ENCODE peak calls at places on chromosomes 11 and 22, in six cellular contexts. X is mesenchymal stem cell, N is neuronal stem cell, V is H1, Z is H9, J is trophoblast cell. Q is an unnamed sample.

GRCh38 chr11:27977527-27977926 is 130.4 kb downstream of the KIF18A start:
- DNase-seq in X (no peak), N (no peak), V (no peak), Z (no peak), J (no peak), Q (no peak)

GRCh38 chr11:8100605-8101004 is 19.6 kb downstream of the TUB start:
- DNase-seq in X (no peak), N (no peak), V (no peak), Z (no peak), J (no peak), Q (no peak)

GRCh38 chr11:122796128-122796717 is 42.1 kb upstream of the CRTAM start:
- DNase-seq in X (peak), N (peak), V (peak), Z (peak), J (peak), Q (peak)

GRCh38 chr11:45930951-45931563 is 8.6 kb downstream of the LARGE2 start:
- DNase-seq in X (no peak), N (no peak), V (no peak), Z (no peak), J (no peak), Q (no peak)

GRCh38 chr22:44411226-44412135 is 86.6 kb downstream of the RTL6 start:
- DNase-seq in X (no peak), N (no peak), V (no peak), Z (peak), J (no peak), Q (no peak)

GRCh38 chr22:37267661-37268413 is 14.5 kb upstream of the CYTH4 start:
- DNase-seq in X (peak), N (no peak), V (no peak), Z (peak), J (peak), Q (peak)

GRCh38 chr11:126732981-126733380 is 267.6 kb downstream of the KIRREL3 start:
- DNase-seq in X (no peak), N (no peak), V (no peak), Z (no peak), J (no peak), Q (no peak)

GRCh38 chr22:25833676-25834075 is 91.7 kb downstream of the MYO18B start:
- DNase-seq in X (no peak), N (no peak), V (no peak), Z (no peak), J (no peak), Q (no peak)

GRCh38 chr11:67167086-67167485 is 48.0 kb downstream of the KDM2A start:
- DNase-seq in X (no peak), N (no peak), V (no peak), Z (no peak), J (no peak), Q (no peak)

GRCh38 chr11:2417856-2418705 is 17.5 kb downstream of the TSSC4 start:
- DNase-seq in X (no peak), N (no peak), V (no peak), Z (no peak), J (no peak), Q (no peak)

GRCh38 chr11:76885390-76886097 is 24.8 kb downstream of the ACER3 start:
- DNase-seq in X (peak), N (no peak), V (no peak), Z (no peak), J (no peak), Q (peak)

GRCh38 chr11:61602775-61603569 is 22.1 kb upstream of the SYT7 start:
- DNase-seq in X (peak), N (no peak), V (no peak), Z (no peak), J (peak), Q (peak)

GRCh38 chr22:19018256-19018655 is 82.2 kb upstream of the PRODH start:
- DNase-seq in X (no peak), N (no peak), V (no peak), Z (no peak), J (no peak), Q (no peak)

GRCh38 chr11:41031571-41032060 is 427.8 kb downstream of the LRRC4C start:
- DNase-seq in X (no peak), N (no peak), V (no peak), Z (no peak), J (no peak), Q (no peak)

GRCh38 chr11:15327786-15328231 is 213.1 kb downstream of the INSC start:
- DNase-seq in X (peak), N (peak), V (peak), Z (peak), J (peak), Q (peak)

GRCh38 chr11:88174627-88175003 is 628 bp downstream of the RAB38 start:
- DNase-seq in X (peak), N (peak), V (no peak), Z (peak), J (peak), Q (peak)

GRCh38 chr22:30008401-30008800 is 71.9 kb upstream of the HORMAD2 start:
- DNase-seq in X (no peak), N (no peak), V (no peak), Z (no peak), J (no peak), Q (no peak)

GRCh38 chr11:12451179-12451814 is 73.9 kb downstream of the PARVA start:
- DNase-seq in X (no peak), N (no peak), V (no peak), Z (no peak), J (no peak), Q (no peak)

GRCh38 chr11:94132152-94132558 is 3.5 kb downstream of the PANX1 start:
- DNase-seq in X (peak), N (no peak), V (peak), Z (no peak), J (peak), Q (peak)

GRCh38 chr11:12235945-12236743 is 125.8 kb downstream of the MICAL2 start:
- DNase-seq in X (peak), N (peak), V (no peak), Z (no peak), J (peak), Q (peak)

GRCh38 chr11:73321342-73322110 is 13.4 kb downstream of the ARHGEF17 start:
- DNase-seq in X (peak), N (no peak), V (no peak), Z (no peak), J (no peak), Q (peak)

GRCh38 chr11:28457481-28458145 is 349.4 kb downstream of the METTL15 start:
- DNase-seq in X (no peak), N (no peak), V (no peak), Z (no peak), J (peak), Q (no peak)

GRCh38 chr11:85941380-85941973 is 86.3 kb downstream of the CCDC83 start:
- DNase-seq in X (peak), N (peak), V (peak), Z (peak), J (peak), Q (peak)

GRCh38 chr11:106331163-106331562 is 253.7 kb downstream of the AASDHPPT start:
- DNase-seq in X (peak), N (no peak), V (no peak), Z (no peak), J (no peak), Q (no peak)

GRCh38 chr22:45871721-45872120 is 105.2 kb downstream of the WNT7B start:
- DNase-seq in X (no peak), N (no peak), V (no peak), Z (no peak), J (no peak), Q (no peak)

GRCh38 chr11:13152736-13153541 is 124.7 kb upstream of the BMAL1 start:
- DNase-seq in X (peak), N (no peak), V (no peak), Z (no peak), J (peak), Q (peak)

GRCh38 chr22:40410731-40411505 is 40.5 kb downstream of the SGSM3 start:
- DNase-seq in X (no peak), N (no peak), V (no peak), Z (no peak), J (no peak), Q (no peak)

GRCh38 chr11:19323502-19323901 is 82.8 kb upstream of the E2F8 start:
- DNase-seq in X (no peak), N (no peak), V (no peak), Z (no peak), J (peak), Q (no peak)

GRCh38 chr11:68890490-68891231 is 13.0 kb downstream of the MRPL21 start:
- DNase-seq in X (no peak), N (no peak), V (no peak), Z (no peak), J (no peak), Q (peak)

GRCh38 chr22:50250555-50251471 is at the start of gene HDAC10:
- DNase-seq in X (peak), N (peak), V (peak), Z (peak), J (peak), Q (peak)

GRCh38 chr22:43831561-43832392 is 19.7 kb upstream of the EFCAB6 start:
- DNase-seq in X (no peak), N (no peak), V (no peak), Z (no peak), J (no peak), Q (no peak)

GRCh38 chr11:79437981-79438630 is 2.7 kb downstream of the TENM4 start:
- DNase-seq in X (peak), N (no peak), V (no peak), Z (peak), J (no peak), Q (peak)

DNA sequence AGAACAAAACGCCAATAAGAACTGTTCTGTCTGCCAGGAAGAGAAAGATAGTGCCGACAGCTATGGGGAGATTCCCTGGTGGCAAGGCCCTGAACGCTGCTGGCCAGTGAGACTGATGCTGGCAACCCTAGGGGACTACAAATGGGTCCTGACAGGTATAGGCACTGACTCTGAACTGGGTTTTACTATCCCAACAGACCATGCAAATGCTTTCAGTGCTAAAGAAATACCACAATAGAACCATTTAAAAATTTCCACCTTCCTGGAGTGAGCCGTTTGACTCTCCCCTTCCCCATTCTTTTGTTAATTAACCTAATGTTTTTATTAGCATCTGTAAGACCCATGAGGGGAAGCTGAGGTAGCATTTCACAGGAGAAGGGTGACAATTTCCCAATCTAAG is 25.7 kb downstream of the USP28 start:
- DNase-seq in X (no peak), N (no peak), V (peak), Z (peak), J (no peak), Q (no peak)
- H4K91ac ChIP-seq in X (no peak), N (no peak), V (peak), Z (no peak), J (no peak), Q (no peak)

GRCh38 chr11:113937918-113938317 is 33.3 kb downstream of the HTR3B start:
- DNase-seq in X (no peak), N (no peak), V (no peak), Z (no peak), J (no peak), Q (no peak)

GRCh38 chr11:113935858-113936257 is 31.3 kb downstream of the HTR3B start:
- DNase-seq in X (no peak), N (no peak), V (no peak), Z (no peak), J (no peak), Q (no peak)

GRCh38 chr11:113932788-113933187 is 28.2 kb downstream of the HTR3B start:
- DNase-seq in X (no peak), N (no peak), V (no peak), Z (peak), J (no peak), Q (no peak)

DNA sequence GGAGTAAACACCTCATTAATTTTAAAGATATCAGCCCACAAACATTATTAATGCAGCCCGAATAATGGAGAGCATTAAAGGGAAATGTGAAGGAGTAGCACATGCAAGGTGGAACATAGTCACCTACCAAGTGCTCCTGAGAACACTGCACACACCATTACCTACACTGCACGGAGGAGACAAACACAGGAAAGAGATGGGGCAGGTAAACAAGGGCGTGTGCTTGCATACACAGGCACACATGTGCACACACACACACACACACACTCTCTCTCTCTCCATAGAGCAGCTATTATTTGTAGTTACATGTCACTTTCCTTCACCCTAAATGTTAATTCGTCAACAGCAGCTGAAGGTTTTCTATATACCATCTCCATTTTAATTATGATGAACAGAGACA is 30.2 kb downstream of the HTR3B start:
- DNase-seq in X (no peak), N (no peak), V (no peak), Z (no peak), J (no peak), Q (no peak)
- H4K91ac ChIP-seq in X (no peak), N (no peak), V (no peak), Z (no peak), J (no peak), Q (no peak)

GRCh38 chr11:117420598-117420997 is 92.9 kb downstream of the CEP164 start:
- DNase-seq in X (no peak), N (no peak), V (no peak), Z (no peak), J (no peak), Q (no peak)

GRCh38 chr11:117419915-117420485 is 92.3 kb downstream of the CEP164 start:
- DNase-seq in X (no peak), N (no peak), V (no peak), Z (no peak), J (no peak), Q (no peak)

GRCh38 chr11:117418685-117419084 is 91.0 kb downstream of the CEP164 start:
- DNase-seq in X (no peak), N (no peak), V (no peak), Z (no peak), J (no peak), Q (no peak)

GRCh38 chr11:117417856-117418255 is 90.2 kb downstream of the CEP164 start:
- DNase-seq in X (no peak), N (no peak), V (no peak), Z (no peak), J (no peak), Q (no peak)

GRCh38 chr11:117419136-117419914 is 91.7 kb downstream of the CEP164 start:
- DNase-seq in X (peak), N (no peak), V (no peak), Z (no peak), J (no peak), Q (peak)
- H4K91ac ChIP-seq in X (no peak), N (no peak), V (no peak), Z (no peak), J (no peak), Q (no peak)

DNA sequence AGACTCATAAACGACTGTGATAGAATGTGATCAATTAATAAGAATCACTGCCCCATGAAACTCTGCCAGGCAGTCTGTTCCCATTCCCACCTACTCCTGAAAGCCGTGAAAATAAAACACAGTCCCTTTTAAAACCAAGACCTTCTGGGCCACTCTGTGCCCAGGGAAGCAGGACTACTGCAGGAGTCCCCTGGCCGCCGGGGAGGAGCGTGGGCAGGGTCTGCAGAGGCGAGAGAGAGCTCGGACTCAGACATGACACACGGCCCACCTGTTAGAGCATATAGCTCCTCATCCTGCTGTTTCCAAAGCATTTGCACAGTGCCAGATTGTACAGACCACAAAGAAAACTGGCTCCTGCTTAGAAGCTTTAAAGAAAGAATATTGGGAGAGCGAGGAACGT is 400.5 kb downstream of the SHANK2 start:
- DNase-seq in X (no peak), N (no peak), V (no peak), Z (no peak), J (no peak), Q (no peak)
- H4K91ac ChIP-seq in X (no peak), N (no peak), V (no peak), Z (no peak), J (no peak), Q (no peak)

GRCh38 chr11:74663315-74663714 is 67.9 kb downstream of the CHRDL2 start:
- DNase-seq in X (no peak), N (no peak), V (no peak), Z (no peak), J (no peak), Q (no peak)
- H4K91ac ChIP-seq in X (no peak), N (no peak), V (no peak), Z (no peak), J (no peak), Q (no peak)

Q was measured in IMR-90.